ENCODE peak calls at places on chromosomes 13 and 19, in seven cellular contexts. N, A, Q, H, M, K and D are unnamed samples.

GRCh38 chr19:16259385-16260159 is 61.9 kb downstream of the AP1M1 start:
- DNase-seq in H (no peak), Q (no peak), M (no peak), A (no peak), K (peak; percentile 39), N (no peak), D (peak; percentile 22)

GRCh38 chr13:57739089-57739488 is 107.5 kb downstream of the PCDH17 start:
- DNase-seq in M (no peak), H (no peak), Q (no peak), N (no peak), A (no peak), K (no peak), D (no peak)

GRCh38 chr13:28955264-28955966 is 135.3 kb downstream of the MTUS2 start:
- DNase-seq in A (no peak), Q (no peak), H (no peak), M (no peak), K (no peak), N (no peak), D (no peak)

GRCh38 chr13:113448545-113448884 is 4.8 kb downstream of the ADPRHL1 start:
- DNase-seq in A (no peak), M (no peak), Q (no peak), N (no peak), K (peak; percentile 59), H (no peak), D (no peak)

GRCh38 chr19:56348289-56348877 is 33.7 kb upstream of the ZSCAN5A start:
- DNase-seq in K (no peak), Q (no peak), A (no peak), H (no peak), N (peak; percentile 11), M (no peak), D (no peak)

GRCh38 chr13:39105110-39105509 is 66.9 kb downstream of the NHLRC3 start:
- DNase-seq in H (no peak), N (no peak), A (no peak), M (no peak), K (no peak), Q (no peak), D (no peak)

GRCh38 chr13:108915095-108915633 is 285.8 kb downstream of the MYO16 start:
- DNase-seq in M (no peak), K (no peak), N (peak; percentile 58), A (no peak), Q (no peak), H (no peak), D (no peak)

GRCh38 chr19:56596676-56597075 is 1.6 kb downstream of the ZNF71 start:
- DNase-seq in N (no peak), K (no peak), Q (no peak), H (no peak), A (no peak), M (no peak), D (no peak)

GRCh38 chr13:26718872-26719271 is 41.7 kb downstream of the GPR12 start:
- DNase-seq in K (no peak), A (no peak), M (no peak), H (no peak), Q (no peak), N (no peak), D (no peak)

GRCh38 chr13:94556016-94556415 is 39.9 kb downstream of the TGDS start:
- DNase-seq in Q (no peak), M (no peak), N (no peak), K (no peak), A (no peak), H (peak; percentile 28), D (no peak)

GRCh38 chr13:48580185-48580803 is 47.4 kb upstream of the RCBTB2 start:
- DNase-seq in H (peak; percentile 68), A (peak; percentile 34), N (peak; percentile 51), M (peak; percentile 70), K (peak; percentile 53), Q (peak; percentile 57), D (peak; percentile 27)

GRCh38 chr19:29625316-29625715 is 19.2 kb downstream of the POP4 start:
- DNase-seq in H (peak; percentile 18), Q (no peak), N (no peak), M (no peak), A (no peak), K (no peak), D (peak; percentile 39)

GRCh38 chr19:48967346-48968178 is 2.5 kb downstream of the FTL start:
- DNase-seq in H (no peak), Q (no peak), A (peak; percentile 42), N (peak; percentile 63), M (no peak), K (peak; percentile 69), D (peak; percentile 34)

GRCh38 chr13:83449666-83450395 is 432.4 kb downstream of the SLITRK1 start:
- DNase-seq in H (peak; percentile 9), Q (no peak), N (peak; percentile 61), K (no peak), M (no peak), A (peak; percentile 3), D (peak; percentile 19)

GRCh38 chr19:35341565-35342225 is 6.0 kb upstream of the FFAR1 start:
- DNase-seq in Q (no peak), H (no peak), K (no peak), A (no peak), N (no peak), M (no peak), D (no peak)

GRCh38 chr13:72399351-72399750 is 328.1 kb downstream of the MZT1 start:
- DNase-seq in N (no peak), M (no peak), K (no peak), H (no peak), Q (no peak), A (no peak), D (no peak)

GRCh38 chr13:72536668-72537399 is 190.6 kb downstream of the MZT1 start:
- DNase-seq in Q (no peak), K (no peak), M (no peak), N (no peak), A (no peak), H (no peak), D (no peak)

GRCh38 chr19:40609561-40610395 is 8.6 kb downstream of the LTBP4 start:
- DNase-seq in A (peak; percentile 60), K (peak; percentile 97), M (peak; percentile 86), Q (peak; percentile 97), N (no peak), H (peak; percentile 67), D (peak; percentile 100)

GRCh38 chr19:18710986-18711751 is 27.7 kb downstream of the CRTC1 start:
- DNase-seq in M (no peak), H (no peak), N (no peak), A (no peak), Q (no peak), K (no peak), D (peak; percentile 67)

GRCh38 chr13:52001120-52001731 is 10.0 kb downstream of the ATP7B start:
- DNase-seq in A (no peak), M (peak; percentile 43), N (peak; percentile 37), Q (no peak), K (no peak), H (peak; percentile 28), D (peak; percentile 69)

GRCh38 chr13:30616927-30617314 is 799 bp upstream of the USPL1 start:
- DNase-seq in H (no peak), N (peak; percentile 82), M (peak; percentile 68), Q (no peak), K (peak; percentile 71), A (peak; percentile 71), D (no peak)

GRCh38 chr13:49330546-49330864 is 82.8 kb downstream of the CDADC1 start:
- DNase-seq in H (no peak), Q (no peak), N (no peak), A (no peak), M (no peak), K (no peak), D (no peak)